ENCODE peak calls at places on chromosome 22, in nine cellular contexts. A is GDM1; N is aorta; F is Ammon's horn; V is activated CD4-positive, alpha-beta T cell treated with anti-CD3 and anti-CD28 coated beads, Interleukin-2, amount 50 U/mL, for 24 hours; C is RWPE1; Y is activated naive CD4-positive, alpha-beta T cell treated with anti-CD3 and anti-CD28 coated beads, Interleukin-2, amount 50 U/mL, for 16 hours; X is stimulated activated CD4-positive, alpha-beta T cell treated with anti-CD3 and anti-CD28 coated beads, Interleukin-4, amount 100 ng/mL, for 4 hours; Q is left lobe of liver. D is an unnamed sample.

GRCh38 chr22:26923498-26923897 is 266.1 kb downstream of the MIAT start:
- DNase-seq in A (no peak), N (no peak), F (no peak), V (no peak), C (no peak), Y (no peak), X (no peak), Q (no peak), D (no peak)

GRCh38 chr22:30422481-30423295 is 2.9 kb upstream of the MTFP1 start:
- DNase-seq in A (no peak), N (peak; percentile 90), F (peak; percentile 74), V (peak; percentile 44), C (peak; percentile 79), Y (peak; percentile 39), X (peak; percentile 20), Q (peak; percentile 82), D (peak; percentile 80)

GRCh38 chr22:27987557-27987956 is 68.5 kb upstream of the PITPNB start:
- DNase-seq in A (peak; percentile 70), N (no peak), F (no peak), V (no peak), C (no peak), Y (no peak), X (no peak), Q (no peak), D (no peak)

GRCh38 chr22:19143967-19144400 is 467 bp downstream of the ESS2 start:
- DNase-seq in A (no peak), N (no peak), F (no peak), V (no peak), C (no peak), Y (no peak), X (no peak), Q (no peak), D (no peak)

GRCh38 chr22:44668886-44669724 is 32.9 kb upstream of the PRR5 start:
- DNase-seq in A (no peak), N (peak; percentile 62), F (no peak), V (no peak), C (no peak), Y (no peak), X (no peak), Q (no peak), D (no peak)

GRCh38 chr22:26174280-26174679 is 5.0 kb downstream of the SEZ6L start:
- DNase-seq in A (no peak), N (no peak), F (peak; percentile 64), V (no peak), C (no peak), Y (no peak), X (no peak), Q (no peak), D (no peak)

GRCh38 chr22:49925525-49926128 is 7.2 kb downstream of the CRELD2 start:
- DNase-seq in A (peak; percentile 63), N (no peak), F (no peak), V (peak; percentile 64), C (no peak), Y (peak; percentile 67), X (peak; percentile 83), Q (no peak), D (no peak)

GRCh38 chr22:44561139-44561840 is 63.3 kb upstream of the RTL6 start:
- DNase-seq in A (no peak), N (no peak), F (no peak), V (no peak), C (no peak), Y (no peak), X (no peak), Q (peak; percentile 10), D (peak; percentile 13)

GRCh38 chr22:24333301-24333700 is 62.7 kb downstream of the SPECC1L start:
- DNase-seq in A (no peak), N (no peak), F (no peak), V (no peak), C (peak; percentile 2), Y (no peak), X (no peak), Q (no peak), D (no peak)

GRCh38 chr22:29308791-29309262 is 2.4 kb downstream of the GAS2L1 start:
- DNase-seq in A (no peak), N (no peak), F (no peak), V (no peak), C (peak; percentile 58), Y (no peak), X (no peak), Q (no peak), D (no peak)

GRCh38 chr22:27393371-27393770 is 408.2 kb downstream of the MN1 start:
- DNase-seq in A (no peak), N (no peak), F (no peak), V (no peak), C (peak; percentile 45), Y (no peak), X (no peak), Q (no peak), D (no peak)

GRCh38 chr22:41526802-41527799 is 17.2 kb downstream of the POLR3H start:
- DNase-seq in A (no peak), N (peak; percentile 88), F (no peak), V (peak; percentile 59), C (peak; percentile 47), Y (peak; percentile 72), X (peak; percentile 49), Q (peak; percentile 71), D (no peak)

GRCh38 chr22:20979243-20979809 is 2.8 kb upstream of the LZTR1 start:
- DNase-seq in A (no peak), N (peak; percentile 86), F (no peak), V (peak; percentile 60), C (no peak), Y (peak; percentile 74), X (peak; percentile 81), Q (peak; percentile 73), D (peak; percentile 91)

GRCh38 chr22:30809086-30809485 is 114.4 kb downstream of the OSBP2 start:
- DNase-seq in A (no peak), N (no peak), F (no peak), V (no peak), C (no peak), Y (no peak), X (no peak), Q (no peak), D (no peak)

GRCh38 chr22:45678961-45679912 is 7.6 kb downstream of the ATXN10 start:
- DNase-seq in A (no peak), N (no peak), F (peak; percentile 46), V (no peak), C (peak; percentile 40), Y (no peak), X (no peak), Q (no peak), D (no peak)

GRCh38 chr22:40462195-40462988 is 92.0 kb downstream of the SGSM3 start:
- DNase-seq in A (no peak), N (no peak), F (peak; percentile 24), V (no peak), C (no peak), Y (peak; percentile 18), X (no peak), Q (no peak), D (no peak)

GRCh38 chr22:33539902-33540751 is 380.1 kb downstream of the LARGE1 start:
- DNase-seq in A (no peak), N (peak; percentile 78), F (peak; percentile 67), V (no peak), C (no peak), Y (no peak), X (no peak), Q (peak; percentile 88), D (peak; percentile 77)

D was measured in upper lobe of right lung.